ENCODE peak calls at places on chromosomes 5 and 9, in seven cellular contexts. P is A673, Q is stomach, S is fibroblast of lung, Y is IMR-90, V is GM23248, R is HCT116. K is an unnamed sample.

GRCh38 chr5:54985301-54986268 is at the start of gene ESM1:
- DNase-seq in P (no peak), Q (no peak), S (peak; percentile 81), Y (peak; percentile 87), V (peak; percentile 83), R (no peak), K (no peak)

GRCh38 chr5:147509041-147509709 is 693 bp downstream of the DPYSL3 start:
- DNase-seq in P (no peak), Q (no peak), S (peak; percentile 25), Y (peak; percentile 16), V (peak; percentile 67), R (no peak), K (peak; percentile 66)

GRCh38 chr5:106759581-106759980 is 911.2 kb downstream of the EFNA5 start:
- DNase-seq in P (peak; percentile 60), Q (peak; percentile 58), S (peak; percentile 30), Y (peak; percentile 25), V (no peak), R (no peak), K (no peak)

GRCh38 chr5:56024810-56025302 is 30.1 kb upstream of the IL6ST start:
- DNase-seq in P (no peak), Q (no peak), S (no peak), Y (no peak), V (no peak), R (no peak), K (no peak)

GRCh38 chr5:67795781-67796477 is 419.6 kb upstream of the PIK3R1 start:
- DNase-seq in P (no peak), Q (no peak), S (peak; percentile 84), Y (no peak), V (peak; percentile 23), R (no peak), K (no peak)

GRCh38 chr5:172477466-172477865 is 23.1 kb upstream of the SH3PXD2B start:
- DNase-seq in P (no peak), Q (no peak), S (peak; percentile 39), Y (no peak), V (no peak), R (no peak), K (no peak)

GRCh38 chr5:154209591-154210081 is 19.1 kb downstream of the GALNT10 start:
- DNase-seq in P (no peak), Q (no peak), S (peak; percentile 55), Y (no peak), V (peak; percentile 6), R (no peak), K (no peak)

GRCh38 chr9:70406446-70406862 is 8.0 kb downstream of the KLF9 start:
- DNase-seq in P (no peak), Q (no peak), S (peak; percentile 74), Y (peak; percentile 62), V (peak; percentile 45), R (no peak), K (no peak)

GRCh38 chr9:134025606-134026541 is 593 bp downstream of the BRD3OS start:
- DNase-seq in P (peak; percentile 68), Q (peak; percentile 31), S (peak; percentile 42), Y (peak; percentile 41), V (peak; percentile 77), R (no peak), K (no peak)

GRCh38 chr9:132008184-132008781 is 71.4 kb downstream of the MED27 start:
- DNase-seq in P (no peak), Q (no peak), S (peak; percentile 69), Y (peak; percentile 70), V (peak; percentile 60), R (peak; percentile 15), K (no peak)

GRCh38 chr5:157384971-157385709 is 74.9 kb upstream of the NIPAL4 start:
- DNase-seq in P (peak; percentile 92), Q (no peak), S (peak; percentile 100), Y (peak; percentile 99), V (peak; percentile 98), R (no peak), K (peak; percentile 71)

GRCh38 chr5:177992466-177992865 is 3.6 kb downstream of the PROP1 start:
- DNase-seq in P (no peak), Q (no peak), S (no peak), Y (no peak), V (no peak), R (no peak), K (no peak)

GRCh38 chr5:160021818-160022446 is 13.0 kb downstream of the TTC1 start:
- DNase-seq in P (peak; percentile 74), Q (peak; percentile 44), S (peak; percentile 47), Y (peak; percentile 78), V (peak; percentile 72), R (peak; percentile 31), K (peak; percentile 64)

GRCh38 chr9:137252555-137253506 is 1.7 kb downstream of the STPG3 start:
- DNase-seq in P (no peak), Q (no peak), S (no peak), Y (no peak), V (no peak), R (no peak), K (no peak)

GRCh38 chr5:80223561-80223960 is 32.3 kb downstream of the SERINC5 start:
- DNase-seq in P (no peak), Q (no peak), S (peak; percentile 22), Y (no peak), V (no peak), R (no peak), K (no peak)

GRCh38 chr5:10701567-10702039 is 59.4 kb downstream of the DAP start:
- DNase-seq in P (peak; percentile 55), Q (no peak), S (peak; percentile 56), Y (peak; percentile 71), V (peak; percentile 65), R (no peak), K (no peak)

GRCh38 chr5:143701476-143701875 is 110.5 kb upstream of the HMHB1 start:
- DNase-seq in P (no peak), Q (no peak), S (no peak), Y (peak; percentile 51), V (no peak), R (no peak), K (no peak)

GRCh38 chr5:55104966-55105701 is 2.7 kb downstream of the GZMA start:
- DNase-seq in P (no peak), Q (no peak), S (no peak), Y (no peak), V (no peak), R (no peak), K (no peak)

GRCh38 chr5:93894471-93895354 is 153.3 kb upstream of the POU5F2 start:
- DNase-seq in P (peak; percentile 18), Q (no peak), S (no peak), Y (peak; percentile 21), V (peak; percentile 40), R (peak; percentile 10), K (no peak)

GRCh38 chr9:133509179-133510083 is 15.3 kb downstream of the MYMK start:
- DNase-seq in P (no peak), Q (peak; percentile 68), S (no peak), Y (no peak), V (no peak), R (no peak), K (no peak)

GRCh38 chr9:34372598-34373011 is 4.1 kb downstream of the MYORG start:
- DNase-seq in P (no peak), Q (no peak), S (no peak), Y (no peak), V (no peak), R (no peak), K (peak; percentile 56)

GRCh38 chr9:129235931-129236331 is 57.9 kb upstream of the IER5L start:
- DNase-seq in P (no peak), Q (no peak), S (no peak), Y (no peak), V (no peak), R (no peak), K (no peak)

GRCh38 chr5:3594514-3595101 is 1.0 kb upstream of the IRX1 start:
- DNase-seq in P (no peak), Q (no peak), S (peak; percentile 62), Y (no peak), V (peak; percentile 78), R (no peak), K (no peak)

GRCh38 chr5:3590967-3591900 is 4.4 kb upstream of the IRX1 start:
- DNase-seq in P (no peak), Q (no peak), S (no peak), Y (no peak), V (peak; percentile 54), R (no peak), K (no peak)

GRCh38 chr5:3593771-3594513 is 1.7 kb upstream of the IRX1 start:
- DNase-seq in P (no peak), Q (no peak), S (peak; percentile 50), Y (no peak), V (peak; percentile 89), R (no peak), K (no peak)

GRCh38 chr5:3592298-3592697 is 3.3 kb upstream of the IRX1 start:
- DNase-seq in P (no peak), Q (no peak), S (no peak), Y (no peak), V (no peak), R (no peak), K (no peak)

GRCh38 chr5:3590253-3590966 is 5.2 kb upstream of the IRX1 start:
- DNase-seq in P (no peak), Q (no peak), S (no peak), Y (no peak), V (no peak), R (no peak), K (no peak)
- H3K4me3 ChIP-seq in P (no peak overlapping the region), Q (no peak overlapping the region), S (no peak overlapping the region), Y (no peak overlapping the region), V (peak overlapping the region; percentile 56), R (no peak overlapping the region), K (no peak overlapping the region)

GRCh38 chr9:5910413-5911057 is 19.8 kb downstream of the MLANA start:
- DNase-seq in P (no peak), Q (no peak), S (peak; percentile 2), Y (no peak), V (peak; percentile 23), R (no peak), K (no peak)
- H3K27ac ChIP-seq in P (no peak overlapping the region), Q (no peak overlapping the region), S (no peak overlapping the region), Y (no peak overlapping the region), V (no peak overlapping the region), R (no peak overlapping the region), K (no peak overlapping the region)

DNA sequence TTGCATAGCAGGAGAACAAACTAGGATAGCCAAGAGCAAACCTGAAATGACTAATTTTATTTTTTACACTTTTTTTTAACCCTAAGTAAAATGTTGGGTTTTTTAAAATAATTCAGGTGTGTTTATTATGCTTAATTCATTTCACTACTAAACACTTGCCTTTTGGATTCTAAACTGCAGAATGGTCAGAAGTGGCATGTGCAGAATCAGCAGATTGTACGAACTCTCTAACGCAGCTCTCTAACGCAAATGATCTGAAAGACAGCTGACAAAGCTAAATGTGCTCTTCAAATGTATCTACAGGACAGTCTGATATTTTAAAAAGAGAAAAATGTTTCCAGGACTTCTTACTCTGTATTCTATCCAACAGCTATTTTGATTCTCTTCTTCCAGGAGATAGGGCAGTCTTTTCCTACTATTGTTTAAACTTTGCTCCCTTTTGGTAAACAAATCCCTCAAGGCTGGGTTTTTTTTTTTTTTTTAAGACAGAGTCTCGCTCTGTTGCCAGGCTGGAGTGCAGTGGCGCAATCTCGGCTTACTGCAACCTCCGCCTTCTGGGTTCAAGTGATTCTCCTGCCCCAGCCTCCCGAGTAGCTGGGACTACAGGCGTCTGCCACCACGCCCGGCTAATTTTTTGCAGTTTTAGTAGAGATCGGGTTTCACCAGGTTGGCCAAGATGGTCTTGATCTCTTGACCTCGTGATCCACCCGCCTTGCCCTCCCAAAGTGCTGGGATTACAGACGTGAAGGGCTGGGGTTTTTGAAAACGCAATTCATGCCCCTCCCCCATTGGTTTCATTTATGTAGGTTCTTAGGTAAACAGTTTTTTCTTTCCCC is 1.3 kb downstream of the NMRK1 start:
- DNase-seq in P (no peak), Q (peak; percentile 42), S (no peak), Y (no peak), V (peak; percentile 5), R (no peak), K (no peak)
- H3K4me3 ChIP-seq in P (peak overlapping the region; percentile 81), Q (peak overlapping the region; percentile 82), S (peak overlapping the region; percentile 93), Y (peak overlapping the region; percentile 99), V (peak overlapping the region; percentile 84), R (peak overlapping the region; percentile 86), K (peak overlapping the region; percentile 77)

GRCh38 chr9:27367175-27367798 is 70.3 kb upstream of the EQTN start:
- DNase-seq in P (no peak), Q (no peak), S (no peak), Y (no peak), V (no peak), R (no peak), K (no peak)
- H3K27ac ChIP-seq in P (no peak overlapping the region), Q (peak overlapping the region; percentile 61), S (no peak overlapping the region), Y (no peak overlapping the region), V (no peak overlapping the region), R (no peak overlapping the region), K (no peak overlapping the region)